ENCODE peak calls at places on chromosomes 4 and X, in four cellular contexts. H is A549, Z is HepG2, X is K562. C is an unnamed sample.

GRCh38 chr4:58587856-58588255 is 1477.7 kb upstream of the IGFBP7 start:
- DNase-seq in H (no peak), X (no peak), Z (peak), C (no peak)

GRCh38 chr4:74838746-74839370 is 44.5 kb upstream of the BTC start:
- DNase-seq in H (no peak), X (no peak), Z (no peak), C (no peak)

GRCh38 chrX:53716328-53717088 is 30.0 kb upstream of the HUWE1 start:
- DNase-seq in H (no peak), Z (no peak), X (no peak), C (no peak)

GRCh38 chr4:23903859-23904438 is 14.1 kb upstream of the PPARGC1A start:
- DNase-seq in H (no peak), Z (no peak), X (no peak), C (no peak)

GRCh38 chr4:186759990-186760389 is 36.3 kb upstream of the FAT1 start:
- DNase-seq in Z (no peak), X (no peak), H (no peak), C (no peak)

GRCh38 chrX:18010251-18010650 is 149.2 kb upstream of the RAI2 start:
- DNase-seq in H (no peak), X (no peak), Z (no peak), C (no peak)

GRCh38 chrX:32010157-32010656 is 938.4 kb upstream of the FTHL17 start:
- DNase-seq in H (no peak), X (no peak), Z (no peak), C (no peak)

GRCh38 chr4:74112399-74113090 is 13.6 kb upstream of the CXCL2 start:
- DNase-seq in X (no peak), Z (no peak), H (no peak), C (no peak)

GRCh38 chr4:153348006-153348405 is 3.5 kb downstream of the MND1 start:
- DNase-seq in X (peak), H (no peak), Z (no peak), C (no peak)
- TF ChIP-seq MAFK in X (no peak), H (no peak), Z (no peak), C (no peak)

DNA sequence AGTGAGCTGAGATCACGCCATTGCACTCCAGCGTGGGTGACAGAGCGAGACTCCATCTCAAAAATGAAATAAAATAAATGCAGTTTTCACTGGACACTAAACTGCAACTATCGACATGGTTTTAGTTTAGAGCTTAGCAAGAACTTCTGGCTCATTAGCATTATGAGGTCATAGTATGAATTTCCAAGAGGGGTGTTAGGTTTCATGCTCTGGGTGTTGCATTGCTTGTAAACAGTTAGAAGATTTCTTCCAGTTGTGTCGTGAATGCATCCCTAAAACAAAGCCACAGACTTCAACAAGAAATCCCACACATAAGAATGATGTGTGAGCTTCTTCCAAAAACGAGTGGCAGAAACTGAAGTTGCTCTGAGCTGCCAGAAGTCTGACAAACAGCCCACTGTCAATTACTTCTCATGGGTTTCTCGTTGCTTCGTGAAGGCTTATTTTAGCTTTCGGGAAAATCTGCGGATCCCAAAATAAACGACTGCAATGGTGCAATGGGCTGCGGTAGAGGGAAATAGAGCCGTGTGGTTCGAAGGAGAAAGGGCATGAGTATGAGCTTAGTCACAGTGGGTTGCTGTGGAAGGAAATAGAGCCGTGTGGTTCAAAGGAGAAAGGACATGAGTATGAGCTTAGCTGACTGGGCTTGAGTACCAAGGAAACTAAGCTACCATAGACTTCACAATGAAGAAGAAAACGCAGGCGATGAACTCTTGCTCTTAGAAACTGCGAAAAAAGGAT is 354.9 kb downstream of the DHRSX start:
- DNase-seq in Z (no peak), X (no peak), H (no peak), C (no peak)
- TF ChIP-seq MAX in Z (no peak), X (no peak), H (no peak), C (no peak)

DNA sequence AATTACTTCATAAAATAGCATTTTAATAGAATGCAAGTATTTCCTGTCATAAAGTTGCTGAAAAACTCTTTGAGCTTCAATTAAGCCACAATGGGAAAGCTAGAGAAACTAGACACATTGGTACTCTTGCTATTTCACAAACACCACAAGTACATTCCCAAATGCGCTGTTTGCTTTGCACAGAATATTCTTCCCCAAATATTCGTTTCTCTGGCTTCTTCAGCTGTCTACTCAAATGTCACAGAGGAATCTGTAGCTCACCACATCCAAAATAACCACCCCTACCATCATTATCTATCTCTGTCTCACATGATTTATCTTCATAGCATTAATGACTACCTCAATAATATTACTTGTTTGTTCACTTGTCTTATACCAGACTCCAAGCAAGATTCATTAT is 70.2 kb downstream of the DDX60 start:
- DNase-seq in Z (no peak), H (no peak), X (no peak), C (no peak)
- TF ChIP-seq MAFK in Z (no peak), H (no peak), X (no peak), C (no peak)

GRCh38 chr4:145829629-145830395 is 108.8 kb downstream of the ZNF827 start:
- DNase-seq in H (no peak), Z (no peak), X (no peak), C (no peak)

GRCh38 chr4:145828802-145829485 is 109.7 kb downstream of the ZNF827 start:
- DNase-seq in H (no peak), Z (no peak), X (no peak), C (no peak)

GRCh38 chr4:145825255-145825654 is 113.4 kb downstream of the ZNF827 start:
- DNase-seq in X (no peak), H (no peak), Z (no peak), C (no peak)

GRCh38 chr4:145827885-145828284 is 110.7 kb downstream of the ZNF827 start:
- DNase-seq in H (no peak), Z (no peak), X (no peak), C (no peak)

GRCh38 chr4:145830699-145831098 is 107.9 kb downstream of the ZNF827 start:
- DNase-seq in Z (no peak), H (no peak), X (no peak), C (no peak)
- TF ChIP-seq MAX in Z (no peak), H (no peak), X (no peak), C (no peak)

GRCh38 chr4:159946983-159947645 is 844.2 kb downstream of the RAPGEF2 start:
- DNase-seq in X (peak), Z (peak), H (peak), C (no peak)
- TF ChIP-seq MAFK in X (no peak), Z (no peak), H (no peak), C (no peak)